ENCODE peak calls at places on chromosomes 2 and 18, in four cellular contexts. F is NCI-H2081, X is activated B cell treated with CpG ODN at 0.5 μM for 24 hours, P is Daoy. A is an unnamed sample.

GRCh38 chr18:44181951-44182350 is 498.7 kb upstream of the SETBP1 start:
- DNase-seq in F (no peak), X (no peak), P (no peak), A (no peak)

GRCh38 chr2:218024336-218024735 is 21.5 kb upstream of the TNS1 start:
- DNase-seq in F (no peak), X (peak; percentile 12), P (no peak), A (no peak)

GRCh38 chr2:239093956-239094355 is 246.1 kb downstream of the TWIST2 start:
- DNase-seq in F (no peak), X (no peak), P (no peak), A (no peak)

GRCh38 chr2:195660265-195660890 is 3.4 kb downstream of the SLC39A10 start:
- DNase-seq in F (peak; percentile 71), X (no peak), P (peak; percentile 61), A (peak; percentile 95)

GRCh38 chr18:46555724-46556123 is 101.3 kb downstream of the LOXHD1 start:
- DNase-seq in F (no peak), X (no peak), P (peak; percentile 15), A (peak; percentile 20)

GRCh38 chr18:3525870-3526420 is 76.0 kb downstream of the TGIF1 start:
- DNase-seq in F (no peak), X (no peak), P (peak; percentile 34), A (peak; percentile 67)

GRCh38 chr2:129301431-129301913 is 678.0 kb upstream of the RAB6C start:
- DNase-seq in F (no peak), X (no peak), P (no peak), A (no peak)

GRCh38 chr18:70072678-70073077 is 125.0 kb upstream of the CD226 start:
- DNase-seq in F (peak; percentile 18), X (no peak), P (no peak), A (peak; percentile 0)

GRCh38 chr18:62420151-62420512 is 95.0 kb downstream of the TNFRSF11A start:
- DNase-seq in F (no peak), X (no peak), P (peak; percentile 22), A (no peak)

GRCh38 chr2:217179854-217180253 is 320.0 kb upstream of the TNP1 start:
- DNase-seq in F (no peak), X (no peak), P (no peak), A (no peak)

GRCh38 chr2:190838492-190838910 is 42.1 kb upstream of the GLS start:
- DNase-seq in F (no peak), X (no peak), P (peak; percentile 83), A (peak; percentile 55)

GRCh38 chr2:45218931-45219339 is 209.7 kb upstream of the SIX2 start:
- DNase-seq in F (no peak), X (no peak), P (no peak), A (no peak)

GRCh38 chr2:122736279-122736678 is 980.8 kb downstream of the TSN start:
- DNase-seq in F (no peak), X (no peak), P (peak; percentile 6), A (peak; percentile 5)

GRCh38 chr18:9627642-9628041 is 13.3 kb upstream of the PPP4R1 start:
- DNase-seq in F (no peak), X (no peak), P (no peak), A (no peak)

GRCh38 chr2:64807417-64807816 is 153.7 kb upstream of the SERTAD2 start:
- DNase-seq in F (no peak), X (no peak), P (peak; percentile 97), A (peak; percentile 47)

GRCh38 chr2:130837175-130837810 is 579 bp downstream of the ARHGEF4 start:
- DNase-seq in F (no peak), X (no peak), P (no peak), A (no peak)

GRCh38 chr18:45493830-45494229 is 121.4 kb upstream of the SLC14A2 start:
- DNase-seq in F (no peak), X (no peak), P (no peak), A (no peak)

GRCh38 chr2:26561918-26562810 is 79.0 kb downstream of the CIB4 start:
- DNase-seq in F (peak; percentile 69), X (no peak), P (peak; percentile 76), A (peak; percentile 71)

GRCh38 chr2:109428841-109429710 is 184.7 kb downstream of the SEPTIN10 start:
- DNase-seq in F (no peak), X (no peak), P (no peak), A (no peak)

A was measured in SJCRH30.